ENCODE peak calls at places on chromosomes 3 and 15, in nine cellular contexts. I is NCI-H69; K is cardiac muscle cell; S is GM10248; D is amniotic epithelial cell; A is stimulated activated CD4-positive, alpha-beta T cell treated with anti-CD3 and anti-CD28 coated beads, TNF-alpha, amount 100 ng/mL, for 4 hours; H is choroid plexus epithelial cell; N is A172; M is cortex of kidney. J is an unnamed sample.

GRCh38 chr15:53536479-53537120 is 222.9 kb downstream of the WDR72 start:
- DNase-seq in I (peak), K (no peak), S (no peak), D (no peak), A (no peak), H (no peak), N (no peak), M (no peak), J (no peak)

GRCh38 chr3:195195321-195196209 is 75.4 kb downstream of the XXYLT1 start:
- DNase-seq in I (peak), K (no peak), S (no peak), D (no peak), A (no peak), H (peak), N (no peak), M (no peak), J (no peak)

GRCh38 chr15:100125627-100126231 is 216.0 kb downstream of the ADAMTS17 start:
- DNase-seq in I (no peak), K (peak), S (no peak), D (no peak), A (no peak), H (no peak), N (no peak), M (no peak), J (no peak)

GRCh38 chr15:90955911-90956310 is 1.2 kb downstream of the RCCD1 start:
- DNase-seq in I (peak), K (no peak), S (no peak), D (no peak), A (no peak), H (no peak), N (no peak), M (no peak), J (no peak)

GRCh38 chr3:13475871-13476590 is 4.1 kb upstream of the HDAC11 start:
- DNase-seq in I (peak), K (no peak), S (no peak), D (no peak), A (no peak), H (no peak), N (no peak), M (no peak), J (no peak)

GRCh38 chr15:67967871-67968423 is 86.2 kb upstream of the PIAS1 start:
- DNase-seq in I (peak), K (peak), S (peak), D (peak), A (no peak), H (peak), N (peak), M (no peak), J (peak)

GRCh38 chr3:197000211-197000610 is 29.4 kb downstream of the MELTF start:
- DNase-seq in I (no peak), K (peak), S (no peak), D (no peak), A (no peak), H (peak), N (peak), M (no peak), J (no peak)

GRCh38 chr3:157135671-157136396 is 24.1 kb downstream of the CCNL1 start:
- DNase-seq in I (peak), K (peak), S (no peak), D (peak), A (no peak), H (peak), N (peak), M (no peak), J (no peak)

GRCh38 chr15:31379042-31379441 is 52.4 kb downstream of the KLF13 start:
- DNase-seq in I (no peak), K (no peak), S (no peak), D (no peak), A (no peak), H (no peak), N (no peak), M (no peak), J (no peak)

GRCh38 chr3:29169456-29169855 is 111.4 kb upstream of the RBMS3 start:
- DNase-seq in I (no peak), K (no peak), S (no peak), D (peak), A (no peak), H (no peak), N (no peak), M (no peak), J (no peak)

GRCh38 chr15:58527573-58528196 is 95.9 kb downstream of the LIPC start:
- DNase-seq in I (no peak), K (no peak), S (no peak), D (no peak), A (no peak), H (no peak), N (no peak), M (no peak), J (no peak)

GRCh38 chr3:133490468-133491351 is 82.8 kb upstream of the CDV3 start:
- DNase-seq in I (no peak), K (no peak), S (peak), D (no peak), A (peak), H (no peak), N (no peak), M (no peak), J (peak)

GRCh38 chr3:43632269-43632733 is 10.5 kb upstream of the ANO10 start:
- DNase-seq in I (no peak), K (peak), S (no peak), D (peak), A (no peak), H (peak), N (peak), M (no peak), J (no peak)

GRCh38 chr3:48406443-48407431 is 23.1 kb downstream of the PLXNB1 start:
- DNase-seq in I (no peak), K (no peak), S (no peak), D (no peak), A (no peak), H (no peak), N (no peak), M (no peak), J (no peak)

GRCh38 chr15:94535298-94536048 is 304.1 kb downstream of the MCTP2 start:
- DNase-seq in I (peak), K (no peak), S (no peak), D (no peak), A (no peak), H (no peak), N (no peak), M (no peak), J (no peak)

GRCh38 chr15:83066034-83066760 is 855 bp downstream of the BTBD1 start:
- DNase-seq in I (peak), K (no peak), S (no peak), D (no peak), A (no peak), H (peak), N (no peak), M (no peak), J (no peak)

GRCh38 chr15:67097893-67098740 is 32.7 kb downstream of the SMAD3 start:
- DNase-seq in I (no peak), K (peak), S (no peak), D (peak), A (no peak), H (peak), N (peak), M (no peak), J (no peak)

GRCh38 chr3:53994986-53995385 is 103.3 kb upstream of the SELENOK start:
- DNase-seq in I (no peak), K (no peak), S (no peak), D (no peak), A (no peak), H (no peak), N (peak), M (no peak), J (no peak)

GRCh38 chr3:28286595-28286994 is 45.2 kb downstream of the CMC1 start:
- DNase-seq in I (peak), K (peak), S (peak), D (peak), A (no peak), H (peak), N (peak), M (no peak), J (no peak)

GRCh38 chr3:69033470-69033869 is 18.7 kb downstream of the TMF1 start:
- DNase-seq in I (no peak), K (peak), S (no peak), D (peak), A (no peak), H (peak), N (peak), M (no peak), J (no peak)

GRCh38 chr3:170179444-170179843 is 2.1 kb downstream of the PHC3 start:
- DNase-seq in I (no peak), K (no peak), S (no peak), D (no peak), A (no peak), H (no peak), N (no peak), M (no peak), J (no peak)

GRCh38 chr15:64152507-64153387 is 1.2 kb downstream of the SNX22 start:
- DNase-seq in I (peak), K (no peak), S (peak), D (no peak), A (no peak), H (no peak), N (no peak), M (no peak), J (peak)